ENCODE peak calls at places on chromosomes 11 and 22, in five cellular contexts. One of them, this sample, is unnamed.

GRCh38 chr11:13718394-13718793 is 49.9 kb downstream of the FAR1 start:
- DNase-seq in sigmoid colon: no peak
- DNase-seq in substantia nigra: no peak
- DNase-seq in heart left ventricle: no peak
- DNase-seq in tibial nerve: no peak
- DNase-seq in this sample: no peak

GRCh38 chr11:119758291-119758690 is 29.3 kb upstream of the NECTIN1 start:
- DNase-seq in substantia nigra: no peak
- DNase-seq in heart left ventricle: no peak
- DNase-seq in tibial nerve: no peak
- DNase-seq in sigmoid colon: no peak
- DNase-seq in this sample: no peak

GRCh38 chr22:36850682-36851081 is 10.1 kb upstream of the NCF4 start:
- DNase-seq in tibial nerve: no peak
- DNase-seq in heart left ventricle: no peak
- DNase-seq in sigmoid colon: no peak
- DNase-seq in substantia nigra: no peak
- DNase-seq in this sample: no peak

GRCh38 chr11:46363455-46363920 is 16.2 kb downstream of the DGKZ start:
- DNase-seq in tibial nerve: no peak
- DNase-seq in heart left ventricle: peak; percentile 70
- DNase-seq in sigmoid colon: no peak
- DNase-seq in substantia nigra: peak; percentile 87
- DNase-seq in this sample: peak; percentile 75

GRCh38 chr11:11748706-11749365 is 92.9 kb upstream of the USP47 start:
- DNase-seq in tibial nerve: no peak
- DNase-seq in heart left ventricle: no peak
- DNase-seq in substantia nigra: no peak
- DNase-seq in sigmoid colon: no peak
- DNase-seq in this sample: no peak

GRCh38 chr22:31142285-31142684 is 2.0 kb upstream of the PLA2G3 start:
- DNase-seq in tibial nerve: no peak
- DNase-seq in substantia nigra: no peak
- DNase-seq in heart left ventricle: no peak
- DNase-seq in sigmoid colon: no peak
- DNase-seq in this sample: no peak

GRCh38 chr11:73597956-73598718 is at the start of gene FAM168A:
- DNase-seq in sigmoid colon: peak; percentile 97
- DNase-seq in substantia nigra: peak; percentile 98
- DNase-seq in tibial nerve: peak; percentile 92
- DNase-seq in heart left ventricle: peak; percentile 97
- DNase-seq in this sample: peak; percentile 99

GRCh38 chr11:72589802-72590761 is 84.1 kb downstream of the PDE2A start:
- DNase-seq in heart left ventricle: no peak
- DNase-seq in substantia nigra: no peak
- DNase-seq in sigmoid colon: no peak
- DNase-seq in tibial nerve: no peak
- DNase-seq in this sample: peak; percentile 79

GRCh38 chr11:2100361-2101170 is 38.6 kb downstream of the IGF2 start:
- DNase-seq in sigmoid colon: peak; percentile 53
- DNase-seq in substantia nigra: no peak
- DNase-seq in heart left ventricle: peak; percentile 76
- DNase-seq in tibial nerve: no peak
- DNase-seq in this sample: peak; percentile 61

GRCh38 chr11:102457865-102458264 is 5.3 kb upstream of the TMEM123 start:
- DNase-seq in substantia nigra: no peak
- DNase-seq in tibial nerve: no peak
- DNase-seq in sigmoid colon: no peak
- DNase-seq in heart left ventricle: no peak
- DNase-seq in this sample: no peak

GRCh38 chr11:130448416-130449068 is at the start of gene ADAMTS15:
- DNase-seq in tibial nerve: peak; percentile 75
- DNase-seq in substantia nigra: no peak
- DNase-seq in sigmoid colon: peak; percentile 91
- DNase-seq in heart left ventricle: peak; percentile 87
- DNase-seq in this sample: peak; percentile 89

GRCh38 chr22:46525681-46526483 is 11.5 kb downstream of the CELSR1 start:
- DNase-seq in tibial nerve: no peak
- DNase-seq in heart left ventricle: no peak
- DNase-seq in sigmoid colon: no peak
- DNase-seq in substantia nigra: no peak
- DNase-seq in this sample: no peak

GRCh38 chr11:72179804-72180396 is 12.0 kb upstream of the FOLR1 start:
- DNase-seq in tibial nerve: no peak
- DNase-seq in sigmoid colon: no peak
- DNase-seq in heart left ventricle: no peak
- DNase-seq in substantia nigra: no peak
- DNase-seq in this sample: no peak

GRCh38 chr11:69638941-69639681 is 1.8 kb upstream of the CCND1 start:
- DNase-seq in sigmoid colon: peak; percentile 91
- DNase-seq in heart left ventricle: peak; percentile 96
- DNase-seq in tibial nerve: peak; percentile 85
- DNase-seq in substantia nigra: peak; percentile 60
- DNase-seq in this sample: peak; percentile 97

GRCh38 chr22:37996079-37996478 is 11.7 kb upstream of the SOX10 start:
- DNase-seq in heart left ventricle: no peak
- DNase-seq in tibial nerve: no peak
- DNase-seq in substantia nigra: no peak
- DNase-seq in sigmoid colon: no peak
- DNase-seq in this sample: no peak

GRCh38 chr11:36513965-36514364 is 3.9 kb upstream of the TRAF6 start:
- DNase-seq in tibial nerve: no peak
- DNase-seq in heart left ventricle: no peak
- DNase-seq in substantia nigra: no peak
- DNase-seq in sigmoid colon: no peak
- DNase-seq in this sample: no peak

GRCh38 chr11:8832571-8833260 is 78.3 kb upstream of the AKIP1 start:
- DNase-seq in substantia nigra: no peak
- DNase-seq in heart left ventricle: no peak
- DNase-seq in sigmoid colon: peak; percentile 64
- DNase-seq in tibial nerve: no peak
- DNase-seq in this sample: no peak

GRCh38 chr11:8597182-8597581 is 3.2 kb upstream of the STK33 start:
- DNase-seq in substantia nigra: no peak
- DNase-seq in heart left ventricle: no peak
- DNase-seq in sigmoid colon: no peak
- DNase-seq in tibial nerve: no peak
- DNase-seq in this sample: no peak

GRCh38 chr22:11253000-11253511 is 4274.9 kb upstream of the OR11H1 start:
- DNase-seq in sigmoid colon: peak; percentile 52
- DNase-seq in heart left ventricle: no peak
- DNase-seq in tibial nerve: no peak
- DNase-seq in substantia nigra: no peak
- DNase-seq in this sample: peak; percentile 51

GRCh38 chr11:62125316-62125715 is 1.5 kb downstream of the INCENP start:
- DNase-seq in substantia nigra: no peak
- DNase-seq in tibial nerve: no peak
- DNase-seq in heart left ventricle: no peak
- DNase-seq in sigmoid colon: no peak
- DNase-seq in this sample: no peak

GRCh38 chr11:123378096-123378495 is 52.0 kb upstream of the GRAMD1B start:
- DNase-seq in tibial nerve: no peak
- DNase-seq in substantia nigra: no peak
- DNase-seq in heart left ventricle: no peak
- DNase-seq in sigmoid colon: no peak
- DNase-seq in this sample: no peak

GRCh38 chr22:48649031-48649430 is 1178.6 kb downstream of the BRD1 start:
- DNase-seq in heart left ventricle: no peak
- DNase-seq in tibial nerve: no peak
- DNase-seq in substantia nigra: no peak
- DNase-seq in sigmoid colon: no peak
- DNase-seq in this sample: no peak

GRCh38 chr11:47467372-47467771 is 18.4 kb upstream of the RAPSN start:
- DNase-seq in tibial nerve: no peak
- DNase-seq in heart left ventricle: no peak
- DNase-seq in substantia nigra: no peak
- DNase-seq in sigmoid colon: peak; percentile 70
- DNase-seq in this sample: peak; percentile 37

DNA sequence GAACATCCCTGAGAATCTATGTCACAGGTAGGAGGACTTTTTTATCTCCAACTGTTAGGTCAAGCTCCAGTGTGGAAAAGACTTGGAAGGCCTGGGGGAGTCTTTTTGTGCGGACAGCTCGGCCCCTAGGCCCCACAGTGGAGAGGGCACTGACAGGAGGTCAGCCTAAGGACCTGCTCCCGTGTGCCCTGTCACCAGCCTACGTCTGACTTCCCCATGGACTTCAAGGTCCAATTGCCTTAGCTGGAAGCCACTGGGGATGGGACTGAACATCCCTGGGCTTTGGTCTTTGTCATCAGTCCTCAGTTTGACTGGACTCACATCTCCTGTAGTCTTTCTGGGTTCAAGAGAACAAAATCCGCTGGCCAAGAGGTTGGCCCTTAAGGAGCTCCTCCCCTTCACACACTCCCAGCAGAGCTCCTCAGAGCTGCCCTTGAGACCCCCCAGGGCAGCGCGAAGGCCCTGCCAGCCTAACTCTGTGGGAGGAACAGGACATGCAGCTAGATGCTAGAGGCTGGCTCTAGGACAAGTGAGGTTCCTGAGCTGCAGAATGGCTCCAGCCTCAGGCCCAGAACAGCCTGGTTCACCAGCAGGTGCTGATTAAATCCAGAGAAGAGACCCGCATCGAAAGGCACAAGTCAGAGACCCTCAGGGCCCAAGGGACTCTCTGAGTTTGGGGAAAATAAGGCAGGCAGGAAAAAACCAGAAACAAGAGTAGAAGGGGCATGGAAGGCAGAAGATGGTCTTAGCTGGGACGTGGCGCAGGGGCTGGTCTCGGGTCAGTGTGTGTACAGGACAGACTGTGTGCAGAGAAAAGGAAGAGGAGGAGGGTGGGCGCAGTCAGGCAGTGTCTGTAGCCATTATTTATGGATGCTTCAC is 31.6 kb downstream of the PPP2R1B start:
- DNase-seq in sigmoid colon: no peak
- DNase-seq in substantia nigra: no peak
- DNase-seq in tibial nerve: no peak
- DNase-seq in heart left ventricle: no peak
- DNase-seq in this sample: no peak
- H3K27ac ChIP-seq in sigmoid colon: peak overlapping the region; percentile 89
- H3K27ac ChIP-seq in substantia nigra: peak overlapping the region; percentile 98
- H3K27ac ChIP-seq in tibial nerve: peak overlapping the region; percentile 90
- H3K27ac ChIP-seq in heart left ventricle: peak overlapping the region; percentile 95
- H3K27ac ChIP-seq in this sample: peak overlapping the region; percentile 87

DNA sequence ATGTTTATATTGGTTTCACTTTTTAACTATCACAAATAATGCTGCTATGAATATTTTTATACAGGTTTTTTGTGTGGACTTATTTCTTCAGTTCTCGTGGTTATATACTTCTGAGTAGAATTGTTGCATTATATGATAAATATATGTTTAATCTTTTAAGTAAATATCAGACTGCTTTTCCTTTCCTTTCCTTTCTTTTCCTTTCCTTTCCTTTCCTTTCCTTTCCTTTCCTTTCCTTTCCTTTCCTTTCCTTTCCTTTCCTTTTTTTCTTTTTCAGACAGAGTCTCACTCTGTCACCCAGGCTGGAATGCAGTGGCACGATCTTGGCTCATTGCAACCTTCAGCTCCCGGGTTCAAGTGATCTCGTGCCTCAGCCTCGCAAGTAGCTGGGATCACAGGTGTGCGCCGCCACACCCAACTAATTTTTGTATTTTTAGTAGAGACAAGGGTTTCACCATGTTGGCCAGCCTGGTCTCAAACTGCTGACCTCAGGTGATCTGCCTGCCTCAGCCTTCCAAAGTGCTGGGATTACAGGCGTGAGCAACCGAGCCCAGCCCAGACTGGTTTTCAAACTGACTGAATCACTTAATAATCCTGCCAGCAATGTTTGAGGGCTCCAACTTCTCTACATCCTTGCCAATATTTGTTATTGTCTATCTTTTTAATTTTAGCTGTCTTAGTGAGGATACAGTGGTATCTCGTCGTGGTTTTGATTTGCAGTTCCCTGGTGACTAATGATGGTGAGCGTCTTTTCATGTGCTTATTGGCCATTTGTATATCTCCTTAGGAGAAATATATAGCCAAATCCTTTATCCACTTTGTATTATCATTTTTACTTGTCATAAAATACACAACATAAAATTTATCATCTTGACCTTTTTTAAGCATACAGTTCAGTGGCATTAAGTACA is 21.9 kb downstream of the HTR3B start:
- DNase-seq in tibial nerve: no peak
- DNase-seq in heart left ventricle: no peak
- DNase-seq in sigmoid colon: no peak
- DNase-seq in substantia nigra: no peak
- DNase-seq in this sample: no peak
- H3K27ac ChIP-seq in tibial nerve: no peak overlapping the region
- H3K27ac ChIP-seq in heart left ventricle: no peak overlapping the region
- H3K27ac ChIP-seq in sigmoid colon: no peak overlapping the region
- H3K27ac ChIP-seq in substantia nigra: no peak overlapping the region
- H3K27ac ChIP-seq in this sample: no peak overlapping the region

DNA sequence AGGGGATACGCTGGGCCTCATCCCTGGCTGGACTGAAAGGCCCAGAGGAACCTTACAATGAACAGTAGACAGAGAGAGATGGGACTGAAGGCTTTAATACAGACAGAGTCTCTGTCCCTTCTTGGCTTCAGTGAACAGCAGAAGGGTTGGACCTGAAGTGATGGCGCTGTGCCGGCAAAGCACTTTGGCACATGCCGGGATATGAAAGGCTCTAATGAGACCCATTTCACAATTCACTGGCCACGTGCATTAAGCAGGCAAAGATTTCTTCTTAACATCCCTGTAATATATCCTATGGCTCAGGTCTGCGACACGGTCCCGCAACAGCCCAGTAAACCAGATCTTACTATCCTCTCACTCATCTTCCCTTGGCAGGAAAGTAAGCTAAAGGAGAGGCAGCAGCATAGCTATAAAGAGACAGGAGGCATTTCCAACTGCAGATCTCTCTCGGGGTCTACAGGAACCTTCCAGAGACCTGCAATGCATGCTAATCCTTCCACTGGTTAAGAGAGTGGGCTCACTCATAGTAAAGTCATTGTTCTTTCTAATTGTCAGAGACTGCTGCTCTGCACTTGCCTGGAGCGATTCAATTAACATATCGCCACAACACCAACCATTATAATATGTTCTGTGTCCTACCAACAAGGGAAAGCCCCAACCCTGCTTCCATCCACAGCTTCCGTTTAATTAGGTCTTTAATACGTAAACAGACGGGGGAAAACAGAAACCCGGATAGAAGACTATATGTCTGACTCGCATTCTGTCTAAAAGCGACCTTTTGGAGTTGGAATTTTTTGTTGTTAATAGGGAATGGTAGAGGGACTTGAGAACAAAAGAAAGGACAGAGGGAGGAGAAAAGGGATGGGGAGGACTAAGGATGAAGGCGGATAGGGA is 1179.0 kb downstream of the LRRC4C start:
- DNase-seq in heart left ventricle: no peak
- DNase-seq in sigmoid colon: peak; percentile 76
- DNase-seq in substantia nigra: peak; percentile 53
- DNase-seq in tibial nerve: peak; percentile 26
- DNase-seq in this sample: no peak
- H3K27ac ChIP-seq in heart left ventricle: no peak overlapping the region
- H3K27ac ChIP-seq in sigmoid colon: peak overlapping the region; percentile 47
- H3K27ac ChIP-seq in substantia nigra: peak overlapping the region; percentile 64
- H3K27ac ChIP-seq in tibial nerve: peak overlapping the region; percentile 57
- H3K27ac ChIP-seq in this sample: no peak overlapping the region

DNA sequence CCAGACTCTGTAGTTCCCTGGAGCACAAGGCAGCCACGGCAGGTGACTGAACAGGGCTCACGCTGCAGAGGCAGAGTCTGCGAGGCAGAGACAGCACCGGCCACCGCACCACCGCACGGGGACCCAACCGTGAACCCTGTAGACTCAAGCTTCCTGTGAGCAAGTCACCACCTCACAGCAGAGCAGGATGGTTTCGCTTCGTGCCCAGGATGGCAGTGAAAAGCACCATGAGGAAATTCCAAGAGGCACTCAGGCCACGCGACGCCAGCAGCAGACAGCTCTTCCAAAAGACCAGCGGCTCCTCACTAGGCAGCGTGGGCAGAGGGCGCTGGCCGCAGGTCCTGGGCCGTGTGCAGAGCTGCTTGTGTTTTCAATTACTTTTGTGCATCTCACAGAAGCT is 24.5 kb downstream of the BRD1 start:
- DNase-seq in sigmoid colon: no peak
- DNase-seq in substantia nigra: no peak
- DNase-seq in tibial nerve: no peak
- DNase-seq in heart left ventricle: no peak
- DNase-seq in this sample: no peak
- H3K27ac ChIP-seq in sigmoid colon: peak overlapping the region; percentile 17
- H3K27ac ChIP-seq in substantia nigra: no peak overlapping the region
- H3K27ac ChIP-seq in tibial nerve: no peak overlapping the region
- H3K27ac ChIP-seq in heart left ventricle: no peak overlapping the region
- H3K27ac ChIP-seq in this sample: no peak overlapping the region

This sample was measured in aorta.